ENCODE peak calls at places on chromosome 14, in eight cellular contexts. T is H7; Z is T47D; W is stimulated activated naive B cell treated with anti-CD40 and anti-IgM and Interleukin-4, amounts not matched to agents 10 μg/mL and 1 μg/mL and 100 μg/mL, for 72 hours; K is body of pancreas; X is cardiac fibroblast; L is GM23248; M is RWPE1. D is an unnamed sample.
A peak's percentile ranks its signal among the peaks of the same experiment; 100 is the strongest.

GRCh38 chr14:47917344-47917954 is 242.0 kb upstream of the MDGA2 start:
- DNase-seq in T (peak; percentile 25), Z (no peak), W (no peak), K (peak; percentile 17), X (peak; percentile 43), L (peak; percentile 32), M (peak; percentile 3), D (peak; percentile 70)

GRCh38 chr14:42013560-42013959 is 406.9 kb downstream of the LRFN5 start:
- DNase-seq in T (no peak), Z (no peak), W (no peak), K (no peak), X (no peak), L (peak; percentile 6), M (no peak), D (no peak)

GRCh38 chr14:86296173-86296572 is 766.2 kb downstream of the FLRT2 start:
- DNase-seq in T (no peak), Z (no peak), W (no peak), K (no peak), X (peak; percentile 0), L (no peak), M (no peak), D (no peak)

GRCh38 chr14:76352639-76353281 is 23.2 kb upstream of the ESRRB start:
- DNase-seq in T (peak; percentile 93), Z (no peak), W (peak; percentile 25), K (peak; percentile 31), X (peak; percentile 46), L (peak; percentile 63), M (peak; percentile 37), D (peak; percentile 69)

GRCh38 chr14:64762044-64763034 is 58.1 kb downstream of the PLEKHG3 start:
- DNase-seq in T (no peak), Z (peak; percentile 44), W (no peak), K (peak; percentile 89), X (peak; percentile 87), L (peak; percentile 86), M (peak; percentile 87), D (no peak)

GRCh38 chr14:72463291-72463866 is 430.5 kb downstream of the DPF3 start:
- DNase-seq in T (no peak), Z (no peak), W (no peak), K (no peak), X (peak; percentile 25), L (peak; percentile 45), M (no peak), D (peak; percentile 51)

GRCh38 chr14:86364634-86365033 is 834.7 kb downstream of the FLRT2 start:
- DNase-seq in T (no peak), Z (no peak), W (no peak), K (no peak), X (no peak), L (no peak), M (no peak), D (no peak)

GRCh38 chr14:68814376-68815287 is 21.8 kb upstream of the ZFP36L1 start:
- DNase-seq in T (peak; percentile 90), Z (no peak), W (peak; percentile 80), K (peak; percentile 75), X (peak; percentile 56), L (peak; percentile 66), M (no peak), D (peak; percentile 93)

GRCh38 chr14:76931629-76932402 is 96.7 kb downstream of the IRF2BPL start:
- DNase-seq in T (no peak), Z (no peak), W (no peak), K (no peak), X (no peak), L (no peak), M (no peak), D (no peak)

GRCh38 chr14:105197274-105197673 is 16.2 kb upstream of the NUDT14 start:
- DNase-seq in T (no peak), Z (no peak), W (peak; percentile 58), K (no peak), X (peak; percentile 73), L (peak; percentile 82), M (no peak), D (peak; percentile 64)

GRCh38 chr14:49512147-49512551 is 74.0 kb downstream of the RPS29 start:
- DNase-seq in T (no peak), Z (no peak), W (no peak), K (no peak), X (peak; percentile 93), L (peak; percentile 92), M (peak; percentile 86), D (no peak)

GRCh38 chr14:64755661-64756265 is 51.5 kb downstream of the PLEKHG3 start:
- DNase-seq in T (no peak), Z (no peak), W (no peak), K (no peak), X (peak; percentile 58), L (peak; percentile 51), M (peak; percentile 86), D (no peak)

GRCh38 chr14:37720131-37720530 is 124.7 kb downstream of the TTC6 start:
- DNase-seq in T (no peak), Z (no peak), W (no peak), K (no peak), X (no peak), L (no peak), M (no peak), D (no peak)

GRCh38 chr14:25406818-25407217 is 356.9 kb upstream of the STXBP6 start:
- DNase-seq in T (peak; percentile 52), Z (peak; percentile 41), W (no peak), K (peak; percentile 44), X (peak; percentile 33), L (peak; percentile 61), M (no peak), D (peak; percentile 80)

GRCh38 chr14:104870368-104871144 is 5.5 kb downstream of the CEP170B start:
- DNase-seq in T (peak; percentile 92), Z (no peak), W (no peak), K (peak; percentile 15), X (no peak), L (peak; percentile 23), M (no peak), D (peak; percentile 27)

GRCh38 chr14:73238262-73238852 is 1.1 kb downstream of the PAPLN start:
- DNase-seq in T (no peak), Z (peak; percentile 87), W (no peak), K (no peak), X (peak; percentile 75), L (peak; percentile 77), M (peak; percentile 84), D (peak; percentile 11)

GRCh38 chr14:29521526-29522137 is 406.0 kb downstream of the PRKD1 start:
- DNase-seq in T (peak; percentile 47), Z (no peak), W (no peak), K (no peak), X (peak; percentile 52), L (peak; percentile 25), M (no peak), D (peak; percentile 60)

GRCh38 chr14:38762845-38763244 is 340.2 kb downstream of the SEC23A start:
- DNase-seq in T (no peak), Z (no peak), W (no peak), K (no peak), X (no peak), L (no peak), M (no peak), D (no peak)

GRCh38 chr14:93720981-93721483 is 67.3 kb downstream of the PRIMA1 start:
- DNase-seq in T (no peak), Z (no peak), W (no peak), K (no peak), X (no peak), L (no peak), M (no peak), D (no peak)

GRCh38 chr14:76782885-76783566 is 21.8 kb downstream of the VASH1 start:
- DNase-seq in T (no peak), Z (no peak), W (no peak), K (no peak), X (no peak), L (no peak), M (no peak), D (peak; percentile 67)

GRCh38 chr14:77980475-77981321 is 180.8 kb downstream of the ADCK1 start:
- DNase-seq in T (peak; percentile 83), Z (peak; percentile 90), W (no peak), K (peak; percentile 89), X (no peak), L (no peak), M (peak; percentile 11), D (peak; percentile 57)

GRCh38 chr14:99481745-99482099 is 513 bp downstream of the CCNK start:
- DNase-seq in T (no peak), Z (no peak), W (no peak), K (peak; percentile 16), X (peak; percentile 47), L (peak; percentile 81), M (peak; percentile 27), D (peak; percentile 51)

GRCh38 chr14:101102875-101103274 is 199.4 kb upstream of the RTL1 start:
- DNase-seq in T (no peak), Z (no peak), W (no peak), K (no peak), X (no peak), L (no peak), M (no peak), D (no peak)

GRCh38 chr14:101119830-101120571 is 216.5 kb upstream of the RTL1 start:
- DNase-seq in T (peak; percentile 80), Z (no peak), W (no peak), K (no peak), X (no peak), L (peak; percentile 10), M (no peak), D (no peak)

GRCh38 chr14:93150227-93151206 is 34.2 kb downstream of the MOAP1 start:
- DNase-seq in T (peak; percentile 45), Z (no peak), W (no peak), K (peak; percentile 78), X (no peak), L (no peak), M (peak; percentile 33), D (no peak)

GRCh38 chr14:36229262-36229661 is 52.7 kb upstream of the PTCSC3 start:
- DNase-seq in T (no peak), Z (no peak), W (no peak), K (no peak), X (no peak), L (no peak), M (no peak), D (no peak)

GRCh38 chr14:77574446-77575125 is 41.9 kb downstream of the SPTLC2 start:
- DNase-seq in T (no peak), Z (no peak), W (no peak), K (no peak), X (no peak), L (peak; percentile 33), M (no peak), D (no peak)

GRCh38 chr14:29822430-29822709 is 105.3 kb downstream of the PRKD1 start:
- DNase-seq in T (no peak), Z (no peak), W (no peak), K (no peak), X (no peak), L (no peak), M (no peak), D (no peak)

GRCh38 chr14:104326848-104327247 is 188.5 kb downstream of the KIF26A start:
- DNase-seq in T (peak; percentile 30), Z (no peak), W (no peak), K (no peak), X (no peak), L (no peak), M (no peak), D (no peak)

GRCh38 chr14:76212242-76212641 is 60.5 kb downstream of the GPATCH2L start:
- DNase-seq in T (no peak), Z (no peak), W (no peak), K (no peak), X (no peak), L (no peak), M (no peak), D (no peak)

D was measured in mesendoderm.